ENCODE peak calls at places on chromosomes 12 and 14, in eight cellular contexts. One of them, this sample, is unnamed.

GRCh38 chr12:81088221-81088620 is 10.3 kb downstream of the ACSS3 start:
- DNase-seq in CD4-positive, alpha-beta memory T cell: no peak
- DNase-seq in upper lobe of right lung: no peak
- DNase-seq in cardiac muscle cell: no peak
- DNase-seq in right lobe of liver: no peak
- DNase-seq in neural progenitor cell: no peak
- DNase-seq in heart left ventricle: no peak
- DNase-seq in HepG2: no peak
- DNase-seq in this sample: no peak

GRCh38 chr12:120688527-120689071 is 1.6 kb downstream of the MLEC start:
- DNase-seq in CD4-positive, alpha-beta memory T cell: no peak
- DNase-seq in upper lobe of right lung: no peak
- DNase-seq in cardiac muscle cell: peak; percentile 33
- DNase-seq in right lobe of liver: no peak
- DNase-seq in neural progenitor cell: no peak
- DNase-seq in heart left ventricle: no peak
- DNase-seq in HepG2: no peak
- DNase-seq in this sample: no peak

GRCh38 chr14:58815046-58815701 is 177.4 kb downstream of the DACT1 start:
- DNase-seq in CD4-positive, alpha-beta memory T cell: no peak
- DNase-seq in upper lobe of right lung: no peak
- DNase-seq in cardiac muscle cell: peak; percentile 58
- DNase-seq in right lobe of liver: no peak
- DNase-seq in neural progenitor cell: no peak
- DNase-seq in heart left ventricle: no peak
- DNase-seq in HepG2: no peak
- DNase-seq in this sample: no peak

GRCh38 chr14:75127903-75128595 is 1.2 kb upstream of the NEK9 start:
- DNase-seq in CD4-positive, alpha-beta memory T cell: no peak
- DNase-seq in upper lobe of right lung: no peak
- DNase-seq in cardiac muscle cell: no peak
- DNase-seq in right lobe of liver: no peak
- DNase-seq in neural progenitor cell: no peak
- DNase-seq in heart left ventricle: no peak
- DNase-seq in HepG2: peak; percentile 51
- DNase-seq in this sample: no peak

GRCh38 chr12:91400249-91400648 is 217.6 kb upstream of the DCN start:
- DNase-seq in CD4-positive, alpha-beta memory T cell: no peak
- DNase-seq in upper lobe of right lung: no peak
- DNase-seq in cardiac muscle cell: peak; percentile 54
- DNase-seq in right lobe of liver: no peak
- DNase-seq in neural progenitor cell: no peak
- DNase-seq in heart left ventricle: no peak
- DNase-seq in HepG2: no peak
- DNase-seq in this sample: no peak

GRCh38 chr12:102300824-102301461 is 103.3 kb upstream of the PMCH start:
- DNase-seq in CD4-positive, alpha-beta memory T cell: no peak
- DNase-seq in upper lobe of right lung: no peak
- DNase-seq in cardiac muscle cell: peak; percentile 79
- DNase-seq in right lobe of liver: no peak
- DNase-seq in neural progenitor cell: peak; percentile 55
- DNase-seq in heart left ventricle: no peak
- DNase-seq in HepG2: peak; percentile 49
- DNase-seq in this sample: no peak

GRCh38 chr12:47133981-47134380 is 54.2 kb upstream of the AMIGO2 start:
- DNase-seq in CD4-positive, alpha-beta memory T cell: no peak
- DNase-seq in upper lobe of right lung: no peak
- DNase-seq in cardiac muscle cell: no peak
- DNase-seq in right lobe of liver: no peak
- DNase-seq in neural progenitor cell: no peak
- DNase-seq in heart left ventricle: no peak
- DNase-seq in HepG2: no peak
- DNase-seq in this sample: no peak

GRCh38 chr12:51819851-51820720 is 28.4 kb downstream of the FIGNL2 start:
- DNase-seq in CD4-positive, alpha-beta memory T cell: no peak
- DNase-seq in upper lobe of right lung: peak; percentile 56
- DNase-seq in cardiac muscle cell: no peak
- DNase-seq in right lobe of liver: peak; percentile 27
- DNase-seq in neural progenitor cell: peak; percentile 24
- DNase-seq in heart left ventricle: no peak
- DNase-seq in HepG2: no peak
- DNase-seq in this sample: no peak

GRCh38 chr12:26295001-26295400 is 99.6 kb downstream of the SSPN start:
- DNase-seq in CD4-positive, alpha-beta memory T cell: no peak
- DNase-seq in upper lobe of right lung: no peak
- DNase-seq in cardiac muscle cell: no peak
- DNase-seq in right lobe of liver: no peak
- DNase-seq in neural progenitor cell: no peak
- DNase-seq in heart left ventricle: no peak
- DNase-seq in HepG2: no peak
- DNase-seq in this sample: no peak

GRCh38 chr12:113971392-113971791 is 5.3 kb upstream of the RBM19 start:
- DNase-seq in CD4-positive, alpha-beta memory T cell: no peak
- DNase-seq in upper lobe of right lung: no peak
- DNase-seq in cardiac muscle cell: no peak
- DNase-seq in right lobe of liver: no peak
- DNase-seq in neural progenitor cell: no peak
- DNase-seq in heart left ventricle: no peak
- DNase-seq in HepG2: no peak
- DNase-seq in this sample: no peak

GRCh38 chr12:100867639-100868393 is 73.2 kb downstream of the ANO4 start:
- DNase-seq in CD4-positive, alpha-beta memory T cell: no peak
- DNase-seq in upper lobe of right lung: no peak
- DNase-seq in cardiac muscle cell: no peak
- DNase-seq in right lobe of liver: no peak
- DNase-seq in neural progenitor cell: no peak
- DNase-seq in heart left ventricle: no peak
- DNase-seq in HepG2: no peak
- DNase-seq in this sample: no peak

GRCh38 chr12:119842380-119842779 is 34.7 kb downstream of the CIT start:
- DNase-seq in CD4-positive, alpha-beta memory T cell: no peak
- DNase-seq in upper lobe of right lung: no peak
- DNase-seq in cardiac muscle cell: no peak
- DNase-seq in right lobe of liver: no peak
- DNase-seq in neural progenitor cell: no peak
- DNase-seq in heart left ventricle: no peak
- DNase-seq in HepG2: no peak
- DNase-seq in this sample: no peak

GRCh38 chr12:29187756-29188155 is 38.7 kb downstream of the FAR2 start:
- DNase-seq in CD4-positive, alpha-beta memory T cell: no peak
- DNase-seq in upper lobe of right lung: no peak
- DNase-seq in cardiac muscle cell: peak; percentile 79
- DNase-seq in right lobe of liver: no peak
- DNase-seq in neural progenitor cell: no peak
- DNase-seq in heart left ventricle: no peak
- DNase-seq in HepG2: no peak
- DNase-seq in this sample: no peak

GRCh38 chr12:88509851-88510250 is 70.4 kb downstream of the KITLG start:
- DNase-seq in CD4-positive, alpha-beta memory T cell: no peak
- DNase-seq in upper lobe of right lung: no peak
- DNase-seq in cardiac muscle cell: no peak
- DNase-seq in right lobe of liver: no peak
- DNase-seq in neural progenitor cell: no peak
- DNase-seq in heart left ventricle: no peak
- DNase-seq in HepG2: no peak
- DNase-seq in this sample: no peak

GRCh38 chr12:55728932-55729591 is at the start of gene CD63:
- DNase-seq in CD4-positive, alpha-beta memory T cell: peak; percentile 45
- DNase-seq in upper lobe of right lung: peak; percentile 96
- DNase-seq in cardiac muscle cell: peak; percentile 95
- DNase-seq in right lobe of liver: peak; percentile 92
- DNase-seq in neural progenitor cell: peak; percentile 86
- DNase-seq in heart left ventricle: peak; percentile 94
- DNase-seq in HepG2: peak; percentile 56
- DNase-seq in this sample: peak; percentile 44

GRCh38 chr12:2722806-2723205 is 72.0 kb upstream of the FKBP4 start:
- DNase-seq in CD4-positive, alpha-beta memory T cell: no peak
- DNase-seq in upper lobe of right lung: no peak
- DNase-seq in cardiac muscle cell: peak; percentile 39
- DNase-seq in right lobe of liver: no peak
- DNase-seq in neural progenitor cell: no peak
- DNase-seq in heart left ventricle: no peak
- DNase-seq in HepG2: no peak
- DNase-seq in this sample: no peak

GRCh38 chr14:81193924-81194633 is 26.7 kb downstream of the GTF2A1 start:
- DNase-seq in CD4-positive, alpha-beta memory T cell: no peak
- DNase-seq in upper lobe of right lung: no peak
- DNase-seq in cardiac muscle cell: no peak
- DNase-seq in right lobe of liver: no peak
- DNase-seq in neural progenitor cell: no peak
- DNase-seq in heart left ventricle: no peak
- DNase-seq in HepG2: no peak
- DNase-seq in this sample: no peak

GRCh38 chr12:117507547-117507946 is 146.1 kb upstream of the NOS1 start:
- DNase-seq in CD4-positive, alpha-beta memory T cell: no peak
- DNase-seq in upper lobe of right lung: no peak
- DNase-seq in cardiac muscle cell: no peak
- DNase-seq in right lobe of liver: no peak
- DNase-seq in neural progenitor cell: no peak
- DNase-seq in heart left ventricle: no peak
- DNase-seq in HepG2: no peak
- DNase-seq in this sample: no peak

DNA sequence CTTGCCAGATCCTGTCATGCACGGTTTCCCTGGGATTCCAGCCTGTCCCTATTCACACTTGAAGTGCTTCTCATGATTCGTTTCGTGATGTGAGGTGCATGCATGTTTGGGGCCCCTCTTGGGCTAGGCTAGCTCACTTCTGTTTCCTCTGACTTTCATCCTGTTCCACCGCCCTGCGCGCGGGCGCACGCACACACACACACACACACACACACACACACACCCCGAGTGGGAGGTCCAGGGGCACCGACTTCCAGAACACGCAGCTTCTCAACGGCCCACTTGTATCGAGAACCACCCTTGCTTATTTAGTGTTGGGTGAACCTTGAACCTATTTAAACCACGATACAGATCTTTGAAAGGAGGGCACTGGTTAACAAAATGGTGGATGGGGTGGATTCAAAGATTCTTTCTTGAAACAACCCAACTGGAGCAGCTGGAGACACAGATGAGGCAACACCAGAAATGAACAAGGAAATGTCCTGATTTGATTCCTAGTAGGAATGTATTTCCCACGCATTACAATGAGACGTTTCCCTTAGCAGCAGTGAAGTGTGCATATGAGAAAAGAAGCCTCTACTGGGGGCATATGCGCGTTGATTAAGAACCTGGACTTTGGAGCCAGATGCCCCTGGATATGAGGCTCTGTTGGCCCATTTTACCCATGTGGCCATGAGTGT is 16.3 kb downstream of the ELK3 start:
- DNase-seq in CD4-positive, alpha-beta memory T cell: peak; percentile 56
- DNase-seq in upper lobe of right lung: no peak
- DNase-seq in cardiac muscle cell: no peak
- DNase-seq in right lobe of liver: no peak
- DNase-seq in neural progenitor cell: no peak
- DNase-seq in heart left ventricle: no peak
- DNase-seq in HepG2: no peak
- DNase-seq in this sample: peak; percentile 19
- H3K4me1 ChIP-seq in CD4-positive, alpha-beta memory T cell: peaks cover 100% of the 10 kb centered on the region
- H3K4me1 ChIP-seq in upper lobe of right lung: peaks cover 48% of the 10 kb centered on the region
- H3K4me1 ChIP-seq in cardiac muscle cell: no peaks in the 10 kb centered on the region
- H3K4me1 ChIP-seq in right lobe of liver: peaks cover 5% of the 10 kb centered on the region
- H3K4me1 ChIP-seq in neural progenitor cell: no peaks in the 10 kb centered on the region
- H3K4me1 ChIP-seq in heart left ventricle: peaks cover 81% of the 10 kb centered on the region
- H3K4me1 ChIP-seq in HepG2: peaks cover 16% of the 10 kb centered on the region
- H3K4me1 ChIP-seq in this sample: peaks cover 87% of the 10 kb centered on the region

DNA sequence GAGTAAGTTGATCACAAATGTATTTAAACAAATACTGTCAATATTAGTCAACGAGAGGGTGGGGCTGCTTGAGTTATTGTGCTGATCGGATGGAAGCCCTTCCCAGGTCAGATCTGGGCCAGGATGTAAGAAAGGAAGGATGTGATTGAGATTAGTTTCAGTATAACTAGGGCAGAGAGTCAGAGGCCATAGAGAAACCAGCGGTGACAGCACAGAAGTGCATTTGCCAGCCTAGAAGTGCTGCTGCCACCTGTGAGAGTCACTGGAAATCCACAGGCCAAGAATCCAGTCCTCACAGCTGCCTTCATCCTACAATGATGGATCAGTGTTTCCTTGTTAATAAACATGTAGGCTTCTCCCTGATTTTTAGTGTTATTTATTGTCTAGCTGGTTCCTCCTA is 9.8 kb upstream of the FERMT2 start:
- DNase-seq in CD4-positive, alpha-beta memory T cell: no peak
- DNase-seq in upper lobe of right lung: no peak
- DNase-seq in cardiac muscle cell: no peak
- DNase-seq in right lobe of liver: no peak
- DNase-seq in neural progenitor cell: peak; percentile 8
- DNase-seq in heart left ventricle: no peak
- DNase-seq in HepG2: no peak
- DNase-seq in this sample: no peak
- H3K27ac ChIP-seq in CD4-positive, alpha-beta memory T cell: no peak overlapping the region
- H3K27ac ChIP-seq in upper lobe of right lung: peak overlapping the region; percentile 3
- H3K27ac ChIP-seq in cardiac muscle cell: no peak overlapping the region
- H3K27ac ChIP-seq in right lobe of liver: peak overlapping the region; percentile 67
- H3K27ac ChIP-seq in neural progenitor cell: no peak overlapping the region
- H3K27ac ChIP-seq in heart left ventricle: peak overlapping the region; percentile 64
- H3K27ac ChIP-seq in HepG2: no peak overlapping the region
- H3K27ac ChIP-seq in this sample: peak overlapping the region; percentile 22

DNA sequence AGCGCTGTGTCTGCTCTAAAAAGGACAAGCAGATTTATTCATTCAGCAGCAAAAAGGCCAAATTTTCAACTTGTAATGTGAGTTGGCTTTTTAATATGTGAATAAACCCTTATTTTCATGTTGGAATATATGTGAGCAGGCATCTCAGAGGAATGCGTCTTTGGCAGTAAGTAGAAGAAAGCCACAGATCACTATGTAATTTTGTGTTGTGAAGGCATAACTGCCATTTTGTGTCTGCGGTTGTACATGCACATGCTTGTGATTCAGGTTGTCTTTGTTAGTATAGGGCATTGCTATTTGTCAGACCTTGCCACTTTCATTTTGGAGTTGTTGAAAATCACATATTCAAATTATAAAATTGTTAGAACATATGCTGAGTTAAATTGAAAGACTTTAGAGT is 398.8 kb upstream of the RGS6 start:
- DNase-seq in CD4-positive, alpha-beta memory T cell: no peak
- DNase-seq in upper lobe of right lung: no peak
- DNase-seq in cardiac muscle cell: peak; percentile 30
- DNase-seq in right lobe of liver: no peak
- DNase-seq in neural progenitor cell: no peak
- DNase-seq in heart left ventricle: no peak
- DNase-seq in HepG2: no peak
- DNase-seq in this sample: no peak
- H3K4me3 ChIP-seq in CD4-positive, alpha-beta memory T cell: no peak overlapping the region
- H3K4me3 ChIP-seq in upper lobe of right lung: no peak overlapping the region
- H3K4me3 ChIP-seq in cardiac muscle cell: no peak overlapping the region
- H3K4me3 ChIP-seq in right lobe of liver: no peak overlapping the region
- H3K4me3 ChIP-seq in neural progenitor cell: no peak overlapping the region
- H3K4me3 ChIP-seq in heart left ventricle: no peak overlapping the region
- H3K4me3 ChIP-seq in HepG2: no peak overlapping the region
- H3K4me3 ChIP-seq in this sample: no peak overlapping the region

DNA sequence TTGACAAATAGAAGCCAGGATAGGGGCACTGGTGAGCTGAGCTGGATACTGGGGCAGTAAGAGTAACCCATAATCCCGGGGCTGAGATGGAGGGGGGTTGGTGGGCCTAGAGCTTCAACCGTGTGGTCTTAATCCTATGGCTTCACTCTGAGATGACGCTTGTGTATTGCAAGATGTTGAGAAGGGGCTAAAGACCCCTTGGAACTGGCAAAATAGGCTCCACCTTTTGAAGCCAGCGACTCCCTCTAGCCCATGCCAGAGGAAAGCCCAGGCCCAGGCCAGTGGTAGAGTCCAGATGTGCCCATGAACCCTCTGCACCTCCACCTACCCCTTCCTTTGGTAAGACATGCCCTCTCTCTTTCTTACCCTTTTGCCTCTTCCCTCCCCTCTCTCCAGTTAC is 4.6 kb downstream of the HOXC12 start:
- DNase-seq in CD4-positive, alpha-beta memory T cell: no peak
- DNase-seq in upper lobe of right lung: no peak
- DNase-seq in cardiac muscle cell: no peak
- DNase-seq in right lobe of liver: no peak
- DNase-seq in neural progenitor cell: no peak
- DNase-seq in heart left ventricle: no peak
- DNase-seq in HepG2: no peak
- DNase-seq in this sample: no peak
- H3K4me1 ChIP-seq in CD4-positive, alpha-beta memory T cell: peaks cover 30% of the 10 kb centered on the region
- H3K4me1 ChIP-seq in upper lobe of right lung: no peaks in the 10 kb centered on the region
- H3K4me1 ChIP-seq in cardiac muscle cell: no peaks in the 10 kb centered on the region
- H3K4me1 ChIP-seq in right lobe of liver: no peaks in the 10 kb centered on the region
- H3K4me1 ChIP-seq in neural progenitor cell: no peaks in the 10 kb centered on the region
- H3K4me1 ChIP-seq in heart left ventricle: no peaks in the 10 kb centered on the region
- H3K4me1 ChIP-seq in HepG2: no peaks in the 10 kb centered on the region
- H3K4me1 ChIP-seq in this sample: peaks cover 7% of the 10 kb centered on the region